ENCODE peak calls at places on chromosomes 2 and 18, in ten cellular contexts. V is mesothelial cell of epicardium, W is glutamatergic neuron, P is WERI-Rb-1, G is cardiac muscle cell, O is KBM-7, T is G401, C is ELR, A is kidney glomerular epithelial cell, Z is non-pigmented ciliary epithelial cell. Q is an unnamed sample.

GRCh38 chr2:8574196-8575010 is 107.5 kb upstream of the ID2 start:
- DNase-seq in G (no peak), T (no peak), A (peak), Z (no peak), W (no peak), V (peak), P (no peak), C (peak), O (no peak), Q (no peak)

GRCh38 chr18:136433-136832 is 21.9 kb upstream of the USP14 start:
- DNase-seq in G (no peak), O (no peak), T (no peak), W (no peak), V (no peak), Z (no peak), C (no peak), P (no peak), A (no peak), Q (peak)

GRCh38 chr2:15809504-15809903 is 130.8 kb upstream of the MYCN start:
- DNase-seq in V (no peak), W (peak), P (no peak), Z (no peak), T (no peak), O (no peak), G (no peak), A (no peak), C (no peak), Q (no peak)

GRCh38 chr18:13264091-13264777 is 45.7 kb downstream of the LDLRAD4 start:
- DNase-seq in G (peak), O (no peak), A (no peak), C (no peak), P (no peak), Z (no peak), W (no peak), T (peak), V (no peak), Q (no peak)

GRCh38 chr18:50982086-50982801 is 14.4 kb downstream of the ELAC1 start:
- DNase-seq in A (no peak), T (peak), O (no peak), G (no peak), C (no peak), Z (no peak), W (no peak), P (no peak), V (no peak), Q (no peak)

GRCh38 chr2:135257383-135258090 is 205.4 kb downstream of the RAB3GAP1 start:
- DNase-seq in A (no peak), P (no peak), T (no peak), Z (no peak), C (peak), V (no peak), G (no peak), O (no peak), W (no peak), Q (no peak)

GRCh38 chr2:37882036-37882435 is 43.1 kb upstream of the RMDN2 start:
- DNase-seq in A (no peak), T (no peak), W (no peak), P (no peak), C (no peak), Z (no peak), G (no peak), O (no peak), V (no peak), Q (no peak)

GRCh38 chr2:25597881-25598280 is 75.5 kb downstream of the DTNB start:
- DNase-seq in T (no peak), W (no peak), Z (no peak), P (no peak), C (no peak), O (no peak), V (no peak), G (no peak), A (no peak), Q (no peak)

GRCh38 chr2:153477096-153477555 is 1.4 kb downstream of the RPRM start:
- DNase-seq in P (peak), W (peak), Z (no peak), G (no peak), O (no peak), C (no peak), A (no peak), V (peak), T (no peak), Q (no peak)

GRCh38 chr2:126788113-126788512 is 110.6 kb upstream of the TEX51 start:
- DNase-seq in V (no peak), G (no peak), C (no peak), T (no peak), A (no peak), W (no peak), Z (no peak), O (no peak), P (no peak), Q (no peak)

GRCh38 chr2:60550151-60550983 is 3.1 kb downstream of the BCL11A start:
- DNase-seq in V (peak), T (peak), C (peak), G (peak), W (peak), O (peak), P (peak), A (peak), Z (peak), Q (no peak)

GRCh38 chr18:23627325-23627724 is 35.4 kb downstream of the ANKRD29 start:
- DNase-seq in A (peak), G (peak), C (peak), Z (peak), V (no peak), O (peak), P (no peak), T (no peak), W (no peak), Q (no peak)

GRCh38 chr2:187250137-187250536 is 197.9 kb downstream of the CALCRL start:
- DNase-seq in Z (no peak), O (no peak), W (no peak), T (no peak), G (no peak), P (no peak), C (no peak), V (no peak), A (no peak), Q (no peak)

GRCh38 chr2:54459037-54459441 is 2.9 kb downstream of the SPTBN1 start:
- DNase-seq in V (no peak), Z (no peak), P (no peak), A (peak), G (peak), O (peak), C (peak), T (peak), W (no peak), Q (no peak)

GRCh38 chr18:21739604-21740473 is 753 bp upstream of the MIB1 start:
- DNase-seq in A (no peak), Z (no peak), O (no peak), G (peak), V (no peak), T (no peak), W (no peak), C (no peak), P (no peak), Q (no peak)

GRCh38 chr2:26674002-26674751 is 18.3 kb upstream of the KCNK3 start:
- DNase-seq in V (no peak), W (no peak), Z (no peak), C (no peak), G (no peak), A (no peak), P (peak), T (no peak), O (no peak), Q (no peak)

GRCh38 chr2:12126325-12126724 is 379.9 kb downstream of the LPIN1 start:
- DNase-seq in O (no peak), W (no peak), Z (no peak), T (no peak), V (no peak), A (no peak), C (no peak), P (no peak), G (peak), Q (no peak)

GRCh38 chr2:174035117-174035516 is 69.9 kb upstream of the SP3 start:
- DNase-seq in P (no peak), W (no peak), O (no peak), C (no peak), A (peak), Z (no peak), T (no peak), G (no peak), V (no peak), Q (no peak)

GRCh38 chr2:23412556-23413155 is 27.7 kb downstream of the KLHL29 start:
- DNase-seq in T (no peak), O (no peak), A (no peak), G (peak), Z (no peak), P (no peak), V (peak), W (no peak), C (peak), Q (no peak)